ENCODE peak calls at places on chromosomes 5 and 9, in ten cellular contexts. One of them, this sample, is unnamed.

GRCh38 chr5:30539004-30539634 is 654.4 kb upstream of the CDH6 start:
- DNase-seq in RWPE2: no peak
- DNase-seq in uterus: no peak
- DNase-seq in CD8-positive, alpha-beta T cell: no peak
- DNase-seq in IMR-90: peak
- DNase-seq in transverse colon: no peak
- DNase-seq in suprapubic skin: no peak
- DNase-seq in bronchial epithelial cell: peak
- DNase-seq in psoas muscle: peak
- DNase-seq in hepatocyte: peak
- DNase-seq in this sample: no peak

GRCh38 chr9:125805057-125805456 is 57.9 kb downstream of the PBX3 start:
- DNase-seq in RWPE2: no peak
- DNase-seq in uterus: no peak
- DNase-seq in CD8-positive, alpha-beta T cell: no peak
- DNase-seq in IMR-90: peak
- DNase-seq in transverse colon: no peak
- DNase-seq in suprapubic skin: no peak
- DNase-seq in bronchial epithelial cell: no peak
- DNase-seq in psoas muscle: no peak
- DNase-seq in hepatocyte: peak
- DNase-seq in this sample: peak

GRCh38 chr9:123742009-123742767 is 187.7 kb downstream of the DENND1A start:
- DNase-seq in RWPE2: no peak
- DNase-seq in uterus: no peak
- DNase-seq in CD8-positive, alpha-beta T cell: no peak
- DNase-seq in IMR-90: peak
- DNase-seq in transverse colon: no peak
- DNase-seq in suprapubic skin: no peak
- DNase-seq in bronchial epithelial cell: no peak
- DNase-seq in psoas muscle: no peak
- DNase-seq in hepatocyte: no peak
- DNase-seq in this sample: peak

GRCh38 chr9:135530146-135530545 is 8.9 kb downstream of the LCN1 start:
- DNase-seq in RWPE2: no peak
- DNase-seq in uterus: no peak
- DNase-seq in CD8-positive, alpha-beta T cell: no peak
- DNase-seq in IMR-90: no peak
- DNase-seq in transverse colon: no peak
- DNase-seq in suprapubic skin: no peak
- DNase-seq in bronchial epithelial cell: no peak
- DNase-seq in psoas muscle: no peak
- DNase-seq in hepatocyte: no peak
- DNase-seq in this sample: no peak

GRCh38 chr5:39093351-39093749 is 19.2 kb upstream of the RICTOR start:
- DNase-seq in RWPE2: no peak
- DNase-seq in uterus: no peak
- DNase-seq in CD8-positive, alpha-beta T cell: no peak
- DNase-seq in IMR-90: peak
- DNase-seq in transverse colon: no peak
- DNase-seq in suprapubic skin: no peak
- DNase-seq in bronchial epithelial cell: peak
- DNase-seq in psoas muscle: no peak
- DNase-seq in hepatocyte: no peak
- DNase-seq in this sample: peak

GRCh38 chr9:90007516-90008430 is 403.0 kb downstream of the GADD45G start:
- DNase-seq in RWPE2: no peak
- DNase-seq in uterus: no peak
- DNase-seq in CD8-positive, alpha-beta T cell: no peak
- DNase-seq in IMR-90: peak
- DNase-seq in transverse colon: no peak
- DNase-seq in suprapubic skin: peak
- DNase-seq in bronchial epithelial cell: peak
- DNase-seq in psoas muscle: no peak
- DNase-seq in hepatocyte: peak
- DNase-seq in this sample: peak

GRCh38 chr5:179832039-179832745 is 11.5 kb downstream of the SQSTM1 start:
- DNase-seq in RWPE2: no peak
- DNase-seq in uterus: no peak
- DNase-seq in CD8-positive, alpha-beta T cell: no peak
- DNase-seq in IMR-90: no peak
- DNase-seq in transverse colon: no peak
- DNase-seq in suprapubic skin: no peak
- DNase-seq in bronchial epithelial cell: no peak
- DNase-seq in psoas muscle: no peak
- DNase-seq in hepatocyte: peak
- DNase-seq in this sample: no peak

GRCh38 chr5:95422842-95423241 is 31.7 kb downstream of the FAM81B start:
- DNase-seq in RWPE2: no peak
- DNase-seq in uterus: no peak
- DNase-seq in CD8-positive, alpha-beta T cell: no peak
- DNase-seq in IMR-90: no peak
- DNase-seq in transverse colon: no peak
- DNase-seq in suprapubic skin: no peak
- DNase-seq in bronchial epithelial cell: peak
- DNase-seq in psoas muscle: no peak
- DNase-seq in hepatocyte: no peak
- DNase-seq in this sample: peak

GRCh38 chr5:160311491-160312138 is 749 bp downstream of the CCNJL start:
- DNase-seq in RWPE2: peak
- DNase-seq in uterus: no peak
- DNase-seq in CD8-positive, alpha-beta T cell: no peak
- DNase-seq in IMR-90: no peak
- DNase-seq in transverse colon: no peak
- DNase-seq in suprapubic skin: no peak
- DNase-seq in bronchial epithelial cell: no peak
- DNase-seq in psoas muscle: no peak
- DNase-seq in hepatocyte: peak
- DNase-seq in this sample: no peak

DNA sequence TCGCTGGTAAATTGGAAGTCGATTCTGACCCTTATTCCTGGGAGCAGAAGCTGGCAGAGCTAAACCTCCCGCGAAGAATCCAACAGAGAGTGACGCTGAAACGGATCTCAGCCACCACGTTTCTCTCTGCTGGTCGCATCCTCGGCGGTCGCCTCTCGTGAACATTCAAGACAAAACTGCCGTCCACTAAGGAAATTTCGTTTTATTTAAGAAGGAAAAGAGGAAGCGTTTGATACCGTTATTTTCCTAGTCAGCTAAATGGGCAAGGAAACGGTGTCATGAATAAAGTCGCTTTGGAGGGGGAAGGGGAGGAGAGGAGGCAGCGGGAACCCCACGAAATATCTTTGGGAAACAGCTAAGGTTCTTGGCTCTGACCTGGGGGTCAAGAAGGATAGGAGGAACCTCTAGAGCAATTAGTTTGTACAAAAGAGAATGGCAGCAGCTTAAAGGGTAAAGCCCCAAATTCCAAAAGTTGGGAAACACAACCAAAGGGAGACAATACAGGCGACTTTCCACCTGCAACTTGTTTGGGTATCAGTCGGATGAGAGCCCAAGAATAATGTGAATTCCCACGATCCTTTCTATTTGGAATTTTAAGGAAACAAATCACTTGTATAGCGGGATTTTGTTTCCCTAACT is 2.0 kb downstream of the FOXB2 start:
- DNase-seq in RWPE2: no peak
- DNase-seq in uterus: no peak
- DNase-seq in CD8-positive, alpha-beta T cell: no peak
- DNase-seq in IMR-90: no peak
- DNase-seq in transverse colon: no peak
- DNase-seq in suprapubic skin: no peak
- DNase-seq in bronchial epithelial cell: no peak
- DNase-seq in psoas muscle: no peak
- DNase-seq in hepatocyte: no peak
- DNase-seq in this sample: no peak
- H3K4me3 ChIP-seq in RWPE2: no peak
- H3K4me3 ChIP-seq in uterus: no peak
- H3K4me3 ChIP-seq in CD8-positive, alpha-beta T cell: no peak
- H3K4me3 ChIP-seq in IMR-90: no peak
- H3K4me3 ChIP-seq in transverse colon: no peak
- H3K4me3 ChIP-seq in suprapubic skin: no peak
- H3K4me3 ChIP-seq in bronchial epithelial cell: no peak
- H3K4me3 ChIP-seq in psoas muscle: no peak
- H3K4me3 ChIP-seq in hepatocyte: no peak
- H3K4me3 ChIP-seq in this sample: no peak

DNA sequence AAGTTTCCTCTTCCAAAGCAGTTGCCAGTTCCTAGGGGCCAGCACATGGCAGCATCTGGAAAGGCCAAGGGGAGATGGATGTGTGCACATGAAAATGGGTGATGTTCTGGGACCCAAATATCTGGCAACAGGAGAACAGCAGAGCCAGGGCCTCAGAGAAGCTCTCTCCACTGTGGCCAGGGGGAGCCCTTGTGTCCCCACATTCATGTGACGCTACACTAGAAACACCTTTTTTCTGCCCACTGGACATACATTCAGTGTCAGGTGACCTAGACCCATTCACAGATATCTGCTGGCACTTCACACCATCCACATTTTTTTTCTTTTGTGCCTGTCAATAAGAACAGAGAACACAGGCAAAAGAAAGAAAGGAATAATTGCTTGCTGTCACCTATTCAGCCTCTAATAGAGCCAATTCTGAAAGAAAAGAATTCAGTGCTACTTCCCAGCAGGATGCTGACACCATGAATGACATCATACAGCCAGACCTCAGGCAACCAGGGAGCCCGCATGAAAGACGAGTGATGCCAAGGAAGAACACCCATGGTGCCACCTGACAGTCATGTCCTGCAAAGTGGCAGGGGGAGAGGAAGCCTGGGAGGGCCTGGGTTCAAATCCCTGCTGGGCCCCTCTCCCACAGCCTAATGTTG is 205.1 kb upstream of the TAS2R1 start:
- DNase-seq in RWPE2: no peak
- DNase-seq in uterus: no peak
- DNase-seq in CD8-positive, alpha-beta T cell: no peak
- DNase-seq in IMR-90: no peak
- DNase-seq in transverse colon: no peak
- DNase-seq in suprapubic skin: no peak
- DNase-seq in bronchial epithelial cell: no peak
- DNase-seq in psoas muscle: no peak
- DNase-seq in hepatocyte: no peak
- DNase-seq in this sample: no peak
- TF ChIP-seq CTCF in RWPE2: peak
- TF ChIP-seq CTCF in uterus: no peak
- TF ChIP-seq CTCF in CD8-positive, alpha-beta T cell: no peak
- TF ChIP-seq CTCF in IMR-90: no peak
- TF ChIP-seq CTCF in transverse colon: no peak
- TF ChIP-seq CTCF in suprapubic skin: no peak
- TF ChIP-seq CTCF in bronchial epithelial cell: no peak
- TF ChIP-seq CTCF in psoas muscle: no peak
- TF ChIP-seq CTCF in hepatocyte: no peak
- TF ChIP-seq CTCF in this sample: no peak

GRCh38 chr9:131276891-131277672 is 772 bp upstream of the FAM78A start:
- DNase-seq in RWPE2: no peak
- DNase-seq in uterus: no peak
- DNase-seq in CD8-positive, alpha-beta T cell: no peak
- DNase-seq in IMR-90: no peak
- DNase-seq in transverse colon: no peak
- DNase-seq in suprapubic skin: no peak
- DNase-seq in bronchial epithelial cell: no peak
- DNase-seq in psoas muscle: no peak
- DNase-seq in hepatocyte: no peak
- DNase-seq in this sample: no peak

GRCh38 chr9:131279927-131280530 is 3.7 kb upstream of the FAM78A start:
- DNase-seq in RWPE2: no peak
- DNase-seq in uterus: no peak
- DNase-seq in CD8-positive, alpha-beta T cell: no peak
- DNase-seq in IMR-90: peak
- DNase-seq in transverse colon: no peak
- DNase-seq in suprapubic skin: no peak
- DNase-seq in bronchial epithelial cell: no peak
- DNase-seq in psoas muscle: no peak
- DNase-seq in hepatocyte: no peak
- DNase-seq in this sample: no peak

GRCh38 chr9:131279196-131279926 is 3.1 kb upstream of the FAM78A start:
- DNase-seq in RWPE2: no peak
- DNase-seq in uterus: no peak
- DNase-seq in CD8-positive, alpha-beta T cell: no peak
- DNase-seq in IMR-90: no peak
- DNase-seq in transverse colon: no peak
- DNase-seq in suprapubic skin: no peak
- DNase-seq in bronchial epithelial cell: no peak
- DNase-seq in psoas muscle: no peak
- DNase-seq in hepatocyte: no peak
- DNase-seq in this sample: no peak

GRCh38 chr9:131277673-131278420 is 1.5 kb upstream of the FAM78A start:
- DNase-seq in RWPE2: no peak
- DNase-seq in uterus: peak
- DNase-seq in CD8-positive, alpha-beta T cell: peak
- DNase-seq in IMR-90: peak
- DNase-seq in transverse colon: peak
- DNase-seq in suprapubic skin: no peak
- DNase-seq in bronchial epithelial cell: peak
- DNase-seq in psoas muscle: peak
- DNase-seq in hepatocyte: peak
- DNase-seq in this sample: peak

DNA sequence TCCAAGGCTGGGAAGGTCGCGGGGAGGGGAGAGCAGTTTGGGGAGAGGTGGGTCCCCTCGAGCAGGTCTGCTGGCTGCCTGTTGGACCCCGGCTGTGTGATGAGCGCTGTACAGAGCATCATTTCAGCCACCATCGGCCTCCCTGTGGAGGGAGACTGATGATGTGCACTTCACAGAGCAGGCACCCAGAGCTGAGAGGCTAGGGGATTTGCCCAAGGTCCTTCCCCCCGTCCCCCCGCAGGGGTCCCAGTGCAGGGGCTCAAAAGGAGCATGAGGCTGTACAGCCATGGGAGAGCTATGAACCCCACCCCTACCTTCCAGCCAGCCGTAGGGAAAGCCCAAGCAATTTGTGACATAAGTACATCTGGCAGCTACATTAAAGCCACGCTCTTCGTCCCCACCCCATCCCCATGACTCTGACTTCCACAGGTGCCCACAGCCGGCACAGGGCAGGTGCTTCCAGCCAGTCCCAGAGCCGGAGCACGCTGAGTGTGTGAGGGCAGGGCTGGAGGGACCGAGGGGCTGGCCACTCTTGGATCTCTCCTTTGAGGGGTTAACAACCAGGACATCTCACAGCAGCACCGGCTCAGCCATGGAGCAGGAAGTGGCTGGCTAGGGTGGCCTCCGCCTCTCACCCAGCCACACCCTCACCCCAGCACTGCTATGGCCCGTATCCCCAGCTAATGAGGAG is 2.3 kb upstream of the FAM78A start:
- DNase-seq in RWPE2: no peak
- DNase-seq in uterus: no peak
- DNase-seq in CD8-positive, alpha-beta T cell: no peak
- DNase-seq in IMR-90: no peak
- DNase-seq in transverse colon: no peak
- DNase-seq in suprapubic skin: no peak
- DNase-seq in bronchial epithelial cell: no peak
- DNase-seq in psoas muscle: no peak
- DNase-seq in hepatocyte: no peak
- DNase-seq in this sample: no peak
- H3K4me3 ChIP-seq in RWPE2: peak
- H3K4me3 ChIP-seq in uterus: no peak
- H3K4me3 ChIP-seq in CD8-positive, alpha-beta T cell: peak
- H3K4me3 ChIP-seq in IMR-90: no peak
- H3K4me3 ChIP-seq in transverse colon: no peak
- H3K4me3 ChIP-seq in suprapubic skin: peak
- H3K4me3 ChIP-seq in bronchial epithelial cell: no peak
- H3K4me3 ChIP-seq in psoas muscle: peak
- H3K4me3 ChIP-seq in hepatocyte: no peak
- H3K4me3 ChIP-seq in this sample: no peak

GRCh38 chr5:159187674-159188164 is 21.6 kb downstream of the RNF145 start:
- DNase-seq in RWPE2: no peak
- DNase-seq in uterus: no peak
- DNase-seq in CD8-positive, alpha-beta T cell: no peak
- DNase-seq in IMR-90: no peak
- DNase-seq in transverse colon: no peak
- DNase-seq in suprapubic skin: no peak
- DNase-seq in bronchial epithelial cell: no peak
- DNase-seq in psoas muscle: no peak
- DNase-seq in hepatocyte: no peak
- DNase-seq in this sample: no peak
- TF ChIP-seq CTCF in RWPE2: no peak
- TF ChIP-seq CTCF in uterus: no peak
- TF ChIP-seq CTCF in CD8-positive, alpha-beta T cell: no peak
- TF ChIP-seq CTCF in IMR-90: no peak
- TF ChIP-seq CTCF in transverse colon: no peak
- TF ChIP-seq CTCF in suprapubic skin: no peak
- TF ChIP-seq CTCF in bronchial epithelial cell: no peak
- TF ChIP-seq CTCF in psoas muscle: no peak
- TF ChIP-seq CTCF in hepatocyte: no peak
- TF ChIP-seq CTCF in this sample: no peak